ENCODE peak calls at places on chromosomes 16 and 17, in nine cellular contexts. One of them, this sample, is unnamed.

GRCh38 chr16:56637814-56638750 is at the start of gene MT1A:
- DNase-seq in lower lobe of right lung: peak
- DNase-seq in D721Med: peak
- DNase-seq in effector CD8-positive, alpha-beta T cell: no peak
- DNase-seq in CD8-positive, alpha-beta memory T cell: no peak
- DNase-seq in AG04450: no peak
- DNase-seq in NCI-H774: peak
- DNase-seq in mesothelial cell of epicardium: peak
- DNase-seq in transverse colon: peak
- DNase-seq in this sample: no peak

GRCh38 chr17:70110443-70110880 is 35.4 kb downstream of the KCNJ16 start:
- DNase-seq in D721Med: no peak
- DNase-seq in effector CD8-positive, alpha-beta T cell: no peak
- DNase-seq in transverse colon: no peak
- DNase-seq in AG04450: peak
- DNase-seq in mesothelial cell of epicardium: no peak
- DNase-seq in lower lobe of right lung: no peak
- DNase-seq in CD8-positive, alpha-beta memory T cell: no peak
- DNase-seq in NCI-H774: no peak
- DNase-seq in this sample: no peak

GRCh38 chr16:69859105-69859969 is 91.8 kb upstream of the CLEC18A start:
- DNase-seq in D721Med: no peak
- DNase-seq in AG04450: no peak
- DNase-seq in effector CD8-positive, alpha-beta T cell: no peak
- DNase-seq in transverse colon: peak
- DNase-seq in NCI-H774: no peak
- DNase-seq in mesothelial cell of epicardium: no peak
- DNase-seq in lower lobe of right lung: no peak
- DNase-seq in CD8-positive, alpha-beta memory T cell: no peak
- DNase-seq in this sample: no peak

GRCh38 chr17:37527249-37527851 is 37.7 kb downstream of the DUSP14 start:
- DNase-seq in mesothelial cell of epicardium: no peak
- DNase-seq in NCI-H774: peak
- DNase-seq in AG04450: peak
- DNase-seq in lower lobe of right lung: no peak
- DNase-seq in D721Med: no peak
- DNase-seq in transverse colon: no peak
- DNase-seq in effector CD8-positive, alpha-beta T cell: no peak
- DNase-seq in CD8-positive, alpha-beta memory T cell: no peak
- DNase-seq in this sample: no peak

GRCh38 chr17:44899074-44899782 is at the start of gene EFTUD2:
- DNase-seq in mesothelial cell of epicardium: peak
- DNase-seq in lower lobe of right lung: peak
- DNase-seq in AG04450: peak
- DNase-seq in NCI-H774: peak
- DNase-seq in effector CD8-positive, alpha-beta T cell: peak
- DNase-seq in transverse colon: peak
- DNase-seq in CD8-positive, alpha-beta memory T cell: peak
- DNase-seq in D721Med: peak
- DNase-seq in this sample: peak

GRCh38 chr17:40778466-40778865 is 3.9 kb downstream of the KRT27 start:
- DNase-seq in AG04450: no peak
- DNase-seq in CD8-positive, alpha-beta memory T cell: no peak
- DNase-seq in transverse colon: no peak
- DNase-seq in D721Med: no peak
- DNase-seq in effector CD8-positive, alpha-beta T cell: no peak
- DNase-seq in lower lobe of right lung: no peak
- DNase-seq in NCI-H774: no peak
- DNase-seq in mesothelial cell of epicardium: no peak
- DNase-seq in this sample: no peak

GRCh38 chr16:89502319-89502843 is 5.8 kb upstream of the SPG7 start:
- DNase-seq in lower lobe of right lung: peak
- DNase-seq in D721Med: no peak
- DNase-seq in NCI-H774: no peak
- DNase-seq in effector CD8-positive, alpha-beta T cell: no peak
- DNase-seq in transverse colon: peak
- DNase-seq in CD8-positive, alpha-beta memory T cell: no peak
- DNase-seq in AG04450: no peak
- DNase-seq in mesothelial cell of epicardium: no peak
- DNase-seq in this sample: no peak

GRCh38 chr17:50183439-50184001 is 17.7 kb downstream of the SGCA start:
- DNase-seq in effector CD8-positive, alpha-beta T cell: no peak
- DNase-seq in transverse colon: no peak
- DNase-seq in lower lobe of right lung: no peak
- DNase-seq in CD8-positive, alpha-beta memory T cell: no peak
- DNase-seq in NCI-H774: no peak
- DNase-seq in D721Med: no peak
- DNase-seq in AG04450: no peak
- DNase-seq in mesothelial cell of epicardium: no peak
- DNase-seq in this sample: no peak

GRCh38 chr17:4566785-4567184 is 6.4 kb upstream of the GGT6 start:
- DNase-seq in NCI-H774: peak
- DNase-seq in CD8-positive, alpha-beta memory T cell: no peak
- DNase-seq in mesothelial cell of epicardium: peak
- DNase-seq in transverse colon: peak
- DNase-seq in AG04450: no peak
- DNase-seq in D721Med: peak
- DNase-seq in effector CD8-positive, alpha-beta T cell: no peak
- DNase-seq in lower lobe of right lung: peak
- DNase-seq in this sample: no peak

This sample was measured in AG09319.